ENCODE peak calls at places on chromosomes 11 and 22, in ten cellular contexts. Z is thoracic aorta; V is GM12891; D is GM13977; U is foreskin keratinocyte; A is body of pancreas; M is stimulated activated CD4-positive, alpha-beta T cell treated with anti-CD3 and anti-CD28 coated beads, Interleukin-12 subunit alpha, Interleukin-12 subunit beta, amount 100 ng/mL, for 4 hours; J is fibroblast of villous mesenchyme; Q is naive thymus-derived CD4-positive, alpha-beta T cell; F is EL. N is an unnamed sample.

GRCh38 chr22:30940655-30941362 is 27.8 kb downstream of the MORC2 start:
- DNase-seq in Z (no peak), V (no peak), D (no peak), U (no peak), A (no peak), M (peak; percentile 39), J (no peak), Q (peak; percentile 64), F (no peak), N (no peak)

GRCh38 chr22:25487508-25487907 is 77.0 kb upstream of the GRK3 start:
- DNase-seq in Z (no peak), V (no peak), D (no peak), U (no peak), A (no peak), M (no peak), J (no peak), Q (no peak), F (no peak), N (no peak)

GRCh38 chr11:71340076-71340606 is 87.8 kb upstream of the SHANK2 start:
- DNase-seq in Z (no peak), V (no peak), D (no peak), U (no peak), A (no peak), M (no peak), J (no peak), Q (no peak), F (no peak), N (no peak)

GRCh38 chr11:35170503-35170902 is 31.5 kb downstream of the CD44 start:
- DNase-seq in Z (no peak), V (no peak), D (no peak), U (no peak), A (no peak), M (no peak), J (peak; percentile 47), Q (no peak), F (peak; percentile 45), N (no peak)

GRCh38 chr11:67450796-67451657 is 1.5 kb downstream of the GPR152 start:
- DNase-seq in Z (no peak), V (no peak), D (no peak), U (no peak), A (no peak), M (no peak), J (no peak), Q (no peak), F (no peak), N (no peak)

GRCh38 chr11:67352546-67353316 is 615 bp downstream of the POLD4 start:
- DNase-seq in Z (no peak), V (no peak), D (peak; percentile 60), U (no peak), A (peak; percentile 56), M (no peak), J (no peak), Q (no peak), F (peak; percentile 52), N (no peak)

GRCh38 chr11:13923716-13924650 is 38.5 kb upstream of the SPON1 start:
- DNase-seq in Z (no peak), V (no peak), D (no peak), U (no peak), A (no peak), M (no peak), J (no peak), Q (peak; percentile 55), F (no peak), N (no peak)

GRCh38 chr11:91433284-91434010 is 791.2 kb upstream of the FAT3 start:
- DNase-seq in Z (no peak), V (no peak), D (no peak), U (no peak), A (no peak), M (no peak), J (no peak), Q (no peak), F (no peak), N (no peak)

GRCh38 chr22:50481440-50482106 is at the start of gene ADM2:
- DNase-seq in Z (no peak), V (no peak), D (peak; percentile 82), U (no peak), A (peak; percentile 77), M (peak; percentile 67), J (peak; percentile 25), Q (peak; percentile 58), F (peak; percentile 39), N (no peak)

GRCh38 chr11:95065336-95065735 is 1.4 kb upstream of the SRSF8 start:
- DNase-seq in Z (no peak), V (no peak), D (no peak), U (peak; percentile 65), A (no peak), M (no peak), J (no peak), Q (no peak), F (no peak), N (no peak)

GRCh38 chr11:96079691-96080090 is 155.8 kb upstream of the MTMR2 start:
- DNase-seq in Z (no peak), V (no peak), D (no peak), U (no peak), A (no peak), M (no peak), J (no peak), Q (no peak), F (no peak), N (no peak)

GRCh38 chr22:33658775-33659174 is 261.5 kb downstream of the LARGE1 start:
- DNase-seq in Z (no peak), V (no peak), D (no peak), U (no peak), A (peak; percentile 24), M (no peak), J (peak; percentile 69), Q (no peak), F (no peak), N (no peak)

GRCh38 chr22:31210830-31211503 is 1.1 kb upstream of the LIMK2 start:
- DNase-seq in Z (no peak), V (no peak), D (no peak), U (no peak), A (no peak), M (no peak), J (no peak), Q (no peak), F (peak; percentile 22), N (no peak)

GRCh38 chr22:50010676-50011446 is 1.7 kb downstream of the IL17REL start:
- DNase-seq in Z (no peak), V (peak; percentile 69), D (peak; percentile 93), U (no peak), A (peak; percentile 5), M (peak; percentile 64), J (no peak), Q (peak; percentile 26), F (no peak), N (no peak)

GRCh38 chr11:78830277-78830676 is 255.6 kb upstream of the NARS2 start:
- DNase-seq in Z (no peak), V (no peak), D (no peak), U (no peak), A (no peak), M (no peak), J (no peak), Q (no peak), F (no peak), N (no peak)

GRCh38 chr11:29018631-29019030 is 910.4 kb downstream of the METTL15 start:
- DNase-seq in Z (no peak), V (no peak), D (no peak), U (peak; percentile 85), A (no peak), M (no peak), J (peak; percentile 77), Q (no peak), F (peak; percentile 83), N (peak; percentile 97)

GRCh38 chr11:125079151-125079877 is 16.2 kb downstream of the SLC37A2 start:
- DNase-seq in Z (no peak), V (no peak), D (no peak), U (no peak), A (no peak), M (no peak), J (no peak), Q (no peak), F (no peak), N (peak; percentile 32)

GRCh38 chr11:60951909-60952741 is at the start of gene SLC15A3:
- DNase-seq in Z (peak; percentile 33), V (peak; percentile 74), D (peak; percentile 86), U (no peak), A (peak; percentile 30), M (peak; percentile 16), J (peak; percentile 69), Q (peak; percentile 59), F (peak; percentile 72), N (peak; percentile 38)

GRCh38 chr11:57324154-57324885 is 432 bp downstream of the TNKS1BP1 start:
- DNase-seq in Z (no peak), V (peak; percentile 70), D (peak; percentile 77), U (no peak), A (peak; percentile 45), M (peak; percentile 33), J (peak; percentile 65), Q (no peak), F (peak; percentile 63), N (peak; percentile 62)

GRCh38 chr11:12544986-12545775 is 129.0 kb upstream of the TEAD1 start:
- DNase-seq in Z (no peak), V (no peak), D (no peak), U (peak; percentile 5), A (no peak), M (no peak), J (peak; percentile 20), Q (no peak), F (peak; percentile 43), N (peak; percentile 46)

GRCh38 chr22:42176271-42176670 is 45.7 kb upstream of the CYP2D6 start:
- DNase-seq in Z (no peak), V (no peak), D (no peak), U (no peak), A (no peak), M (no peak), J (no peak), Q (no peak), F (no peak), N (no peak)

GRCh38 chr11:17748761-17749721 is 14.5 kb downstream of the KCNC1 start:
- DNase-seq in Z (no peak), V (no peak), D (no peak), U (no peak), A (no peak), M (no peak), J (no peak), Q (no peak), F (no peak), N (no peak)

GRCh38 chr11:71477637-71478011 is 24.6 kb downstream of the NADSYN1 start:
- DNase-seq in Z (no peak), V (no peak), D (no peak), U (no peak), A (no peak), M (no peak), J (no peak), Q (no peak), F (no peak), N (no peak)

GRCh38 chr11:121503056-121503455 is 50.3 kb upstream of the SORL1-AS1 start:
- DNase-seq in Z (no peak), V (no peak), D (no peak), U (no peak), A (no peak), M (no peak), J (no peak), Q (no peak), F (no peak), N (no peak)

GRCh38 chr22:28075260-28075981 is 156.4 kb upstream of the PITPNB start:
- DNase-seq in Z (no peak), V (no peak), D (no peak), U (peak; percentile 62), A (peak; percentile 74), M (no peak), J (peak; percentile 77), Q (no peak), F (peak; percentile 89), N (peak; percentile 82)

GRCh38 chr22:32588063-32588462 is 113.5 kb downstream of the FBXO7 start:
- DNase-seq in Z (no peak), V (no peak), D (no peak), U (no peak), A (no peak), M (no peak), J (no peak), Q (no peak), F (no peak), N (no peak)

GRCh38 chr22:42061041-42061440 is 9.6 kb downstream of the NAGA start:
- DNase-seq in Z (no peak), V (no peak), D (no peak), U (no peak), A (no peak), M (no peak), J (no peak), Q (no peak), F (no peak), N (no peak)

GRCh38 chr11:126515501-126515900 is 160.0 kb downstream of the ST3GAL4 start:
- DNase-seq in Z (no peak), V (no peak), D (no peak), U (no peak), A (no peak), M (no peak), J (no peak), Q (no peak), F (no peak), N (no peak)